ENCODE peak calls at places on chromosome 1, in six cellular contexts. Q is glutamatergic neuron; Z is stimulated activated CD4-positive, alpha-beta T cell treated with anti-CD3 and anti-CD28 coated beads, Interleukin-12 subunit alpha, Interleukin-12 subunit beta, amount 100 ng/mL, for 48 hours; C is GM12865; H is sciatic nerve; U is EH. N is an unnamed sample.

GRCh38 chr1:183467687-183468086 is 4.6 kb upstream of the SMG7 start:
- DNase-seq in Q (no peak), Z (no peak), C (no peak), H (no peak), U (no peak), N (no peak)

GRCh38 chr1:197481101-197481500 is 213.0 kb downstream of the CRB1 start:
- DNase-seq in Q (no peak), Z (no peak), C (peak), H (no peak), U (peak), N (peak)

GRCh38 chr1:163258181-163258580 is 55.5 kb upstream of the RGS5 start:
- DNase-seq in Q (no peak), Z (no peak), C (no peak), H (no peak), U (peak), N (no peak)

GRCh38 chr1:229028987-229029550 is 241.8 kb upstream of the RAB4A start:
- DNase-seq in Q (peak), Z (no peak), C (no peak), H (no peak), U (no peak), N (no peak)

GRCh38 chr1:37570528-37571334 is 14.0 kb downstream of the DNALI1 start:
- DNase-seq in Q (no peak), Z (no peak), C (no peak), H (no peak), U (no peak), N (no peak)

GRCh38 chr1:232664844-232665777 is 35.2 kb upstream of the SIPA1L2 start:
- DNase-seq in Q (no peak), Z (no peak), C (no peak), H (no peak), U (no peak), N (no peak)

GRCh38 chr1:76587213-76587612 is 280.1 kb upstream of the ST6GALNAC5 start:
- DNase-seq in Q (peak), Z (no peak), C (no peak), H (no peak), U (no peak), N (no peak)

GRCh38 chr1:209434066-209434465 is 149.4 kb upstream of the CAMK1G start:
- DNase-seq in Q (no peak), Z (no peak), C (no peak), H (no peak), U (peak), N (no peak)

GRCh38 chr1:235938714-235939487 is 72.2 kb upstream of the LYST start:
- DNase-seq in Q (no peak), Z (no peak), C (peak), H (peak), U (no peak), N (no peak)

GRCh38 chr1:79633456-79633855 is 626.9 kb upstream of the ADGRL4 start:
- DNase-seq in Q (no peak), Z (no peak), C (no peak), H (no peak), U (peak), N (no peak)

GRCh38 chr1:231808990-231809389 is 182.4 kb downstream of the DISC1 start:
- DNase-seq in Q (no peak), Z (no peak), C (no peak), H (no peak), U (peak), N (no peak)

GRCh38 chr1:235734335-235734734 is 84.8 kb upstream of the GNG4 start:
- DNase-seq in Q (no peak), Z (no peak), C (no peak), H (no peak), U (no peak), N (no peak)

GRCh38 chr1:116374340-116375164 is 1.5 kb downstream of the ATP1A1 start:
- DNase-seq in Q (peak), Z (no peak), C (peak), H (no peak), U (no peak), N (peak)

GRCh38 chr1:181061891-181062777 is 26.4 kb upstream of the IER5 start:
- DNase-seq in Q (no peak), Z (no peak), C (peak), H (no peak), U (no peak), N (no peak)

GRCh38 chr1:220013497-220013896 is 32.8 kb downstream of the EPRS1 start:
- DNase-seq in Q (no peak), Z (no peak), C (no peak), H (no peak), U (peak), N (no peak)

GRCh38 chr1:203178083-203178482 is 2.5 kb upstream of the MYBPH start:
- DNase-seq in Q (no peak), Z (no peak), C (peak), H (no peak), U (peak), N (no peak)

GRCh38 chr1:30707412-30708360 is 15.7 kb downstream of the MATN1 start:
- DNase-seq in Q (peak), Z (peak), C (peak), H (peak), U (peak), N (peak)

GRCh38 chr1:228530951-228531731 is 44.0 kb downstream of the RNF187 start:
- DNase-seq in Q (no peak), Z (no peak), C (no peak), H (peak), U (no peak), N (no peak)

GRCh38 chr1:150320667-150320978 is 710 bp upstream of the PRPF3 start:
- DNase-seq in Q (no peak), Z (no peak), C (peak), H (no peak), U (no peak), N (peak)

GRCh38 chr1:29669488-29669871 is 433.2 kb downstream of the PTPRU start:
- DNase-seq in Q (no peak), Z (no peak), C (no peak), H (peak), U (no peak), N (no peak)

GRCh38 chr1:234845097-234845660 is 235.2 kb upstream of the IRF2BP2 start:
- DNase-seq in Q (no peak), Z (peak), C (peak), H (no peak), U (no peak), N (no peak)

GRCh38 chr1:97038410-97038809 is 316.8 kb downstream of the PTBP2 start:
- DNase-seq in Q (no peak), Z (no peak), C (peak), H (no peak), U (peak), N (no peak)

GRCh38 chr1:37752583-37753471 is 12.1 kb downstream of the EPHA10 start:
- DNase-seq in Q (peak), Z (no peak), C (peak), H (no peak), U (peak), N (no peak)

GRCh38 chr1:163013826-163014600 is 55.1 kb upstream of the RGS4 start:
- DNase-seq in Q (no peak), Z (no peak), C (peak), H (no peak), U (no peak), N (no peak)

GRCh38 chr1:54237656-54238055 is 37.7 kb downstream of the MRPL37 start:
- DNase-seq in Q (no peak), Z (no peak), C (no peak), H (no peak), U (no peak), N (no peak)

GRCh38 chr1:228373681-228374571 is 32.7 kb downstream of the TRIM11 start:
- DNase-seq in Q (no peak), Z (no peak), C (no peak), H (peak), U (no peak), N (no peak)

GRCh38 chr1:221315330-221315729 is 426.6 kb downstream of the DUSP10 start:
- DNase-seq in Q (no peak), Z (no peak), C (no peak), H (no peak), U (peak), N (no peak)

GRCh38 chr1:25573591-25573930 is 30.2 kb downstream of the LDLRAP1 start:
- DNase-seq in Q (no peak), Z (no peak), C (no peak), H (no peak), U (no peak), N (no peak)

GRCh38 chr1:167066333-167067122 is 23.6 kb downstream of the GPA33 start:
- DNase-seq in Q (peak), Z (peak), C (peak), H (peak), U (peak), N (peak)

GRCh38 chr1:32336963-32337675 is 1.1 kb upstream of the MARCKSL1 start:
- DNase-seq in Q (no peak), Z (peak), C (peak), H (no peak), U (peak), N (peak)

GRCh38 chr1:232422901-232423300 is 207.0 kb downstream of the SIPA1L2 start:
- DNase-seq in Q (no peak), Z (no peak), C (no peak), H (no peak), U (peak), N (no peak)

GRCh38 chr1:7262611-7263010 is 477.4 kb downstream of the CAMTA1 start:
- DNase-seq in Q (no peak), Z (no peak), C (no peak), H (no peak), U (no peak), N (no peak)

GRCh38 chr1:55965981-55966461 is 613.3 kb downstream of the PLPP3 start:
- DNase-seq in Q (no peak), Z (no peak), C (no peak), H (no peak), U (peak), N (no peak)

GRCh38 chr1:37994886-37995566 is 5.2 kb upstream of the SF3A3 start:
- DNase-seq in Q (no peak), Z (no peak), C (no peak), H (no peak), U (no peak), N (no peak)

GRCh38 chr1:201630582-201630981 is 91.7 kb downstream of the NAV1 start:
- DNase-seq in Q (no peak), Z (no peak), C (no peak), H (no peak), U (peak), N (no peak)

GRCh38 chr1:24385160-24385939 is 28.2 kb downstream of the STPG1 start:
- DNase-seq in Q (no peak), Z (peak), C (peak), H (no peak), U (peak), N (peak)

N was measured in A673.